ENCODE peak calls at places on chromosomes 12 and 14, in five cellular contexts. Z is choroid plexus epithelial cell, P is brain microvascular endothelial cell, R is HFF-Myc, W is left lung. K is an unnamed sample.

GRCh38 chr12:68904351-68904982 is 28.5 kb downstream of the CPM start:
- DNase-seq in P (no peak), Z (peak; percentile 30), R (no peak), W (no peak), K (no peak)

GRCh38 chr14:24279301-24280186 is 8.1 kb upstream of the RABGGTA start:
- DNase-seq in R (no peak), W (no peak), Z (no peak), P (no peak), K (peak; percentile 84)

GRCh38 chr14:33588771-33589170 is 362.1 kb downstream of the EGLN3 start:
- DNase-seq in Z (no peak), P (no peak), R (no peak), W (no peak), K (no peak)

GRCh38 chr12:123237646-123238329 is 4.6 kb downstream of the MTRFR start:
- DNase-seq in R (no peak), P (peak; percentile 56), W (peak; percentile 61), Z (peak; percentile 83), K (peak; percentile 89)

GRCh38 chr14:101657372-101657771 is 96.1 kb downstream of the DIO3 start:
- DNase-seq in P (no peak), R (no peak), W (no peak), Z (no peak), K (no peak)

GRCh38 chr14:52706286-52706685 is 714 bp upstream of the PSMC6 start:
- DNase-seq in R (no peak), Z (peak; percentile 52), P (no peak), W (no peak), K (peak; percentile 58)

GRCh38 chr12:129605666-129606065 is 298.2 kb downstream of the TMEM132D start:
- DNase-seq in R (no peak), P (peak; percentile 73), Z (peak; percentile 87), W (no peak), K (no peak)

GRCh38 chr12:115966376-115966775 is 311.1 kb downstream of the MED13L start:
- DNase-seq in W (no peak), Z (no peak), P (no peak), R (no peak), K (no peak)

GRCh38 chr14:100738704-100739131 is 12.0 kb downstream of the DLK1 start:
- DNase-seq in P (no peak), R (no peak), Z (no peak), W (peak; percentile 19), K (no peak)

GRCh38 chr12:5230151-5230550 is 186.5 kb downstream of the KCNA5 start:
- DNase-seq in W (no peak), R (peak; percentile 2), P (peak; percentile 40), Z (no peak), K (no peak)

GRCh38 chr12:48296586-48297396 is 53.9 kb downstream of the ZNF641 start:
- DNase-seq in R (peak; percentile 36), P (peak; percentile 75), W (peak; percentile 89), Z (peak; percentile 86), K (no peak)

GRCh38 chr12:79508622-79509021 is 182.1 kb downstream of the PAWR start:
- DNase-seq in W (no peak), P (no peak), R (no peak), Z (no peak), K (no peak)

GRCh38 chr14:96098309-96098998 is 59.3 kb downstream of the C14orf132 start:
- DNase-seq in W (peak; percentile 47), R (peak; percentile 60), Z (peak; percentile 80), P (no peak), K (peak; percentile 93)

GRCh38 chr14:57732886-57733285 is 133.0 kb downstream of the SLC35F4 start:
- DNase-seq in W (no peak), R (no peak), P (peak; percentile 64), Z (peak; percentile 73), K (no peak)

GRCh38 chr14:87411370-87411769 is 581.6 kb downstream of the GALC start:
- DNase-seq in W (no peak), P (no peak), Z (no peak), R (no peak), K (no peak)

GRCh38 chr14:97250925-97251324 is 453.7 kb downstream of the VRK1 start:
- DNase-seq in R (no peak), Z (no peak), W (no peak), P (no peak), K (no peak)

GRCh38 chr14:54627325-54627717 is 60.4 kb downstream of the SAMD4A start:
- DNase-seq in W (no peak), R (no peak), Z (no peak), P (peak; percentile 18), K (no peak)

GRCh38 chr14:54856152-54856551 is 46.5 kb downstream of the GCH1 start:
- DNase-seq in W (no peak), R (no peak), Z (no peak), P (no peak), K (no peak)

GRCh38 chr12:75103822-75104221 is 105.8 kb downstream of the KCNC2 start:
- DNase-seq in P (no peak), W (no peak), Z (no peak), R (no peak), K (no peak)

GRCh38 chr12:18421840-18422239 is 160.5 kb downstream of the PIK3C2G start:
- DNase-seq in P (no peak), R (no peak), W (no peak), Z (peak; percentile 60), K (no peak)

DNA sequence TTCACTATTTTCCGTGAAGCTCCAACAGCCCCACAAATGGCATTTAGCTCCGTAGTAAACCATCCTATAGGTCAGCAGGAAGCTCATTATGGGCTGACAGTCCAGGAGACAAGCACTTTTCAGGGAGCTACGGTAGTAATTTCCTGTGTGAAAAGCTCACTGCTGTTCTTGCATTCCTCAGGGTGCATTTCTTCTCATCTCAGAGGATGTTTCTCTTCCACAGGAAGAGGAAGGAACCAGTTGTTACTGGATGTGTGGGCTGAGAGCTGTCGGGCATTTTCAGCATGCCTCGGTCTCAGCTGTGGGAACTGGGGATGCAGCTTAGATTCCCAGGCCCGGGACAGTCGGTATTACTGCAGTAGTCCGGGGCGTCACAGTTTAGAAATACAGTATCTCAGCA is 72.7 kb downstream of the GALNT4 start:
- DNase-seq in R (peak; percentile 83), P (peak; percentile 95), Z (peak; percentile 95), W (peak; percentile 36), K (no peak)
- H3K4me3 ChIP-seq in R (no peak overlapping the region), P (no peak overlapping the region), Z (no peak overlapping the region), W (no peak overlapping the region), K (no peak overlapping the region)

GRCh38 chr12:45669093-45669492 is 60.4 kb upstream of the ARID2 start:
- DNase-seq in R (no peak), W (no peak), P (no peak), Z (peak; percentile 15), K (no peak)
- H3K4me3 ChIP-seq in R (no peak overlapping the region), W (no peak overlapping the region), P (no peak overlapping the region), Z (no peak overlapping the region), K (no peak overlapping the region)

GRCh38 chr12:92400006-92400405 is 254.4 kb upstream of the BTG1 start:
- DNase-seq in W (no peak), P (no peak), R (no peak), Z (no peak), K (no peak)

GRCh38 chr12:92404921-92405320 is 259.3 kb upstream of the BTG1 start:
- DNase-seq in R (no peak), W (no peak), Z (no peak), P (no peak), K (no peak)

GRCh38 chr12:92402415-92402814 is 256.8 kb upstream of the BTG1 start:
- DNase-seq in W (no peak), Z (no peak), P (no peak), R (no peak), K (no peak)

GRCh38 chr12:92404259-92404894 is 258.7 kb upstream of the BTG1 start:
- DNase-seq in Z (no peak), R (no peak), W (no peak), P (no peak), K (no peak)

DNA sequence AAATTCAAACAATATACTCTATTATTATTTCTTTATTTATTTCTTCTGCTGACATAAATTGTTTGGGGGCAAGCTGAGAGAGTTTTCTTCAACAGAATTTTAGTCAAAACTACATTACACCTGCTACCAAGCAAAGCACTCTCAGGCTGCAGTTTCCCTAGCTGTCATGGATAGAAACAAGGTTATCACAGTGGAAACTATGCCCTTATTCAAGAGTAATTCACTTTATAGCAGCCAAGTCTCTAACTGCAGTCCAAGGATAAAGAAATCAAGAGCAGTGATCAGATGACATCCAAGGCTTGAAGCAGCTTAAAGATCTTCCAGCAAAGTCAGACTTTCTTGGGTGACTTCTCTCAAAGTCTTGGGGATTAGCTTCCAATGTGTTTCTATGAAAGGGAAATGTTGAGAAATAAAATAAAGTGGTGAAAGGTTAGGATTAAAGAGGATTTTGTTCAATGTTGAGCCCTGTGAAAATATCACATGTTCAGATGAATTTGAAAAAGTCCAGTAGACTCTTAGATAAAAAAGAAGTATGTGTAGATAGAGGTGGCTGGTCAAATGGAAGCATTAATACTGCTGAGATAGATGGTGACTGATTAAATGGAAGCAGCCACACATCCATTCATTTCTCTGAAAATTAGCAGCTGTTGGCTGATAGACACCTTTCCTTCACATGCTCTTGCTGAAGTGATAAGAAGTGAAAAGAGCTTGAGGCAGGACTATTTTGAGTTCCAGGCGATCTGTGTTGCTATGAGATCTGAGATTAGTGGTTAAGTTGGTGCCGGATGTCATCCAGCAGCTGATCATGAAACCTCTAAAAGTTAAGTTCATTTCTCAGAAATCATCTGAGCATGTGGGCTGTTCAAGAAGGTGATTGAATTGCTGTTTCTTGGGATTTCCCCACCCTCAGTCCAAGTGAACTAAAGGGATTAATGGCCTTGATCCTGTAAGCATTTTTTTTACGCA is 257.8 kb upstream of the BTG1 start:
- DNase-seq in Z (peak; percentile 12), W (no peak), P (no peak), R (no peak), K (no peak)
- H3K4me3 ChIP-seq in Z (no peak overlapping the region), W (no peak overlapping the region), P (no peak overlapping the region), R (no peak overlapping the region), K (no peak overlapping the region)

GRCh38 chr14:22870811-22871199 is 735 bp upstream of the LRP10 start:
- DNase-seq in W (no peak), Z (no peak), P (no peak), R (no peak), K (no peak)
- H3K4me3 ChIP-seq in W (peak overlapping the region; percentile 98), Z (peak overlapping the region; percentile 85), P (peak overlapping the region; percentile 80), R (peak overlapping the region; percentile 71), K (peak overlapping the region; percentile 85)